ENCODE peak calls at places on chromosomes 2 and 18, in six cellular contexts. One of them, this sample, is unnamed.

GRCh38 chr18:12411456-12411855 is 3.7 kb downstream of the PRELID3A start:
- DNase-seq in cardiac muscle cell: no peak
- DNase-seq in uterus: no peak
- DNase-seq in upper lobe of right lung: no peak
- DNase-seq in breast epithelium: no peak
- DNase-seq in astrocyte of the spinal cord: no peak
- DNase-seq in this sample: no peak

GRCh38 chr2:197073701-197074433 is 147.4 kb upstream of the PGAP1 start:
- DNase-seq in cardiac muscle cell: no peak
- DNase-seq in astrocyte of the spinal cord: peak; percentile 80
- DNase-seq in uterus: no peak
- DNase-seq in upper lobe of right lung: no peak
- DNase-seq in breast epithelium: peak; percentile 20
- DNase-seq in this sample: no peak

GRCh38 chr2:63950414-63950813 is 68.8 kb downstream of the VPS54 start:
- DNase-seq in upper lobe of right lung: no peak
- DNase-seq in cardiac muscle cell: no peak
- DNase-seq in astrocyte of the spinal cord: no peak
- DNase-seq in uterus: no peak
- DNase-seq in breast epithelium: no peak
- DNase-seq in this sample: no peak

GRCh38 chr18:2932247-2933181 is 80.4 kb downstream of the LPIN2 start:
- DNase-seq in cardiac muscle cell: peak; percentile 78
- DNase-seq in uterus: peak; percentile 58
- DNase-seq in astrocyte of the spinal cord: peak; percentile 72
- DNase-seq in breast epithelium: no peak
- DNase-seq in upper lobe of right lung: no peak
- DNase-seq in this sample: no peak

GRCh38 chr2:47631840-47632398 is 151.0 kb upstream of the MSH6 start:
- DNase-seq in astrocyte of the spinal cord: peak; percentile 62
- DNase-seq in breast epithelium: peak; percentile 23
- DNase-seq in upper lobe of right lung: peak; percentile 73
- DNase-seq in cardiac muscle cell: no peak
- DNase-seq in uterus: no peak
- DNase-seq in this sample: peak; percentile 24

GRCh38 chr2:163884416-163884815 is 148.6 kb upstream of the FIGN start:
- DNase-seq in breast epithelium: no peak
- DNase-seq in cardiac muscle cell: no peak
- DNase-seq in uterus: no peak
- DNase-seq in upper lobe of right lung: no peak
- DNase-seq in astrocyte of the spinal cord: no peak
- DNase-seq in this sample: peak; percentile 52

GRCh38 chr2:217118559-217118958 is 258.7 kb upstream of the TNP1 start:
- DNase-seq in cardiac muscle cell: no peak
- DNase-seq in breast epithelium: no peak
- DNase-seq in upper lobe of right lung: no peak
- DNase-seq in astrocyte of the spinal cord: no peak
- DNase-seq in uterus: no peak
- DNase-seq in this sample: no peak

GRCh38 chr2:216904974-216905373 is 45.1 kb upstream of the TNP1 start:
- DNase-seq in breast epithelium: no peak
- DNase-seq in astrocyte of the spinal cord: no peak
- DNase-seq in uterus: no peak
- DNase-seq in cardiac muscle cell: no peak
- DNase-seq in upper lobe of right lung: no peak
- DNase-seq in this sample: no peak

GRCh38 chr18:12231040-12231882 is 22.9 kb upstream of the CIDEA start:
- DNase-seq in breast epithelium: no peak
- DNase-seq in cardiac muscle cell: no peak
- DNase-seq in uterus: no peak
- DNase-seq in upper lobe of right lung: no peak
- DNase-seq in astrocyte of the spinal cord: no peak
- DNase-seq in this sample: no peak

GRCh38 chr2:239519081-239519920 is 118.5 kb upstream of the HDAC4 start:
- DNase-seq in astrocyte of the spinal cord: no peak
- DNase-seq in uterus: no peak
- DNase-seq in cardiac muscle cell: no peak
- DNase-seq in upper lobe of right lung: no peak
- DNase-seq in breast epithelium: no peak
- DNase-seq in this sample: peak; percentile 46

GRCh38 chr2:75268112-75268511 is 68.8 kb upstream of the TACR1 start:
- DNase-seq in astrocyte of the spinal cord: no peak
- DNase-seq in upper lobe of right lung: no peak
- DNase-seq in uterus: no peak
- DNase-seq in cardiac muscle cell: no peak
- DNase-seq in breast epithelium: no peak
- DNase-seq in this sample: no peak

GRCh38 chr2:203690110-203691047 is 16.1 kb upstream of the CD28 start:
- DNase-seq in astrocyte of the spinal cord: no peak
- DNase-seq in uterus: no peak
- DNase-seq in breast epithelium: no peak
- DNase-seq in cardiac muscle cell: no peak
- DNase-seq in upper lobe of right lung: no peak
- DNase-seq in this sample: no peak

GRCh38 chr2:6955523-6956136 is 38.4 kb downstream of the RNF144A start:
- DNase-seq in astrocyte of the spinal cord: no peak
- DNase-seq in uterus: no peak
- DNase-seq in cardiac muscle cell: peak; percentile 32
- DNase-seq in breast epithelium: no peak
- DNase-seq in upper lobe of right lung: no peak
- DNase-seq in this sample: no peak

GRCh38 chr2:75076088-75076487 is 117.6 kb downstream of the POLE4 start:
- DNase-seq in upper lobe of right lung: no peak
- DNase-seq in uterus: no peak
- DNase-seq in astrocyte of the spinal cord: no peak
- DNase-seq in breast epithelium: no peak
- DNase-seq in cardiac muscle cell: no peak
- DNase-seq in this sample: no peak

GRCh38 chr2:72024451-72025175 is 123.0 kb downstream of the CYP26B1 start:
- DNase-seq in upper lobe of right lung: peak; percentile 32
- DNase-seq in cardiac muscle cell: no peak
- DNase-seq in uterus: no peak
- DNase-seq in astrocyte of the spinal cord: no peak
- DNase-seq in breast epithelium: no peak
- DNase-seq in this sample: no peak

GRCh38 chr18:54149078-54149697 is 75.3 kb downstream of the MBD2 start:
- DNase-seq in breast epithelium: no peak
- DNase-seq in uterus: peak; percentile 23
- DNase-seq in cardiac muscle cell: no peak
- DNase-seq in upper lobe of right lung: no peak
- DNase-seq in astrocyte of the spinal cord: peak; percentile 96
- DNase-seq in this sample: no peak
- H3K4me3 ChIP-seq in breast epithelium: no peak overlapping the region
- H3K4me3 ChIP-seq in uterus: no peak overlapping the region
- H3K4me3 ChIP-seq in cardiac muscle cell: no peak overlapping the region
- H3K4me3 ChIP-seq in upper lobe of right lung: no peak overlapping the region
- H3K4me3 ChIP-seq in astrocyte of the spinal cord: no peak overlapping the region
- H3K4me3 ChIP-seq in this sample: no peak overlapping the region

GRCh38 chr2:150449856-150450255 is 37.6 kb downstream of the RND3 start:
- DNase-seq in astrocyte of the spinal cord: no peak
- DNase-seq in uterus: no peak
- DNase-seq in breast epithelium: no peak
- DNase-seq in cardiac muscle cell: no peak
- DNase-seq in upper lobe of right lung: no peak
- DNase-seq in this sample: no peak
- TF ChIP-seq CTCF in astrocyte of the spinal cord: no peak
- TF ChIP-seq CTCF in uterus: no peak
- TF ChIP-seq CTCF in breast epithelium: no peak
- TF ChIP-seq CTCF in cardiac muscle cell: no peak
- TF ChIP-seq CTCF in upper lobe of right lung: no peak
- TF ChIP-seq CTCF in this sample: no peak

DNA sequence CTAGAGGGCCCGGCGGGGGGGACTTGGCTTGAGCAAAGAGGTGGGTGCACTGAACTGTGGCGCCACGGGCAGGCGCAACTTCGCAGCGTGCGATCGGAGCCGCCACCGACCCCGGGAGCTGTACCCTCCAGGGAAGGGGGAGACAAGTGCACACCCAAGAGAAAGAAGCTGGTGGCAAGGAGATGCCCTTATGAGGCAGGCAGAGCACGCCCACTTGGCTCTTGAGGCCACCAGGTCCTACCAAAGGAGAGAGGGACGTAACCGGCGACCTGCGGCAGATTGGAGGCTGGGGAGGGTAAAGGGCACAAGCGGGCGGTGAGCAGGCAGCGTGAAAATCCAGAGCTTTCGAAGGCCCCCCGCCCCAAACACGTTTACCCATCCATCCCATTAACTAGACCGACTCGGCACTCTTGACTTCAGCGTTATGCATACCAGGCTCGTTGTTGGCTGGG is 967 bp downstream of the DLX2 start:
- DNase-seq in upper lobe of right lung: no peak
- DNase-seq in breast epithelium: no peak
- DNase-seq in astrocyte of the spinal cord: no peak
- DNase-seq in uterus: no peak
- DNase-seq in cardiac muscle cell: no peak
- DNase-seq in this sample: no peak
- H3K4me3 ChIP-seq in upper lobe of right lung: peak overlapping the region; percentile 54
- H3K4me3 ChIP-seq in breast epithelium: peak overlapping the region; percentile 57
- H3K4me3 ChIP-seq in astrocyte of the spinal cord: peak overlapping the region; percentile 51
- H3K4me3 ChIP-seq in uterus: no peak overlapping the region
- H3K4me3 ChIP-seq in cardiac muscle cell: peak overlapping the region; percentile 37
- H3K4me3 ChIP-seq in this sample: peak overlapping the region; percentile 69

GRCh38 chr2:9525266-9525665 is 30.4 kb downstream of the ADAM17 start:
- DNase-seq in astrocyte of the spinal cord: no peak
- DNase-seq in breast epithelium: no peak
- DNase-seq in cardiac muscle cell: no peak
- DNase-seq in upper lobe of right lung: no peak
- DNase-seq in uterus: no peak
- DNase-seq in this sample: no peak
- TF ChIP-seq CTCF in astrocyte of the spinal cord: no peak
- TF ChIP-seq CTCF in breast epithelium: no peak
- TF ChIP-seq CTCF in cardiac muscle cell: no peak
- TF ChIP-seq CTCF in upper lobe of right lung: no peak
- TF ChIP-seq CTCF in uterus: no peak
- TF ChIP-seq CTCF in this sample: no peak

DNA sequence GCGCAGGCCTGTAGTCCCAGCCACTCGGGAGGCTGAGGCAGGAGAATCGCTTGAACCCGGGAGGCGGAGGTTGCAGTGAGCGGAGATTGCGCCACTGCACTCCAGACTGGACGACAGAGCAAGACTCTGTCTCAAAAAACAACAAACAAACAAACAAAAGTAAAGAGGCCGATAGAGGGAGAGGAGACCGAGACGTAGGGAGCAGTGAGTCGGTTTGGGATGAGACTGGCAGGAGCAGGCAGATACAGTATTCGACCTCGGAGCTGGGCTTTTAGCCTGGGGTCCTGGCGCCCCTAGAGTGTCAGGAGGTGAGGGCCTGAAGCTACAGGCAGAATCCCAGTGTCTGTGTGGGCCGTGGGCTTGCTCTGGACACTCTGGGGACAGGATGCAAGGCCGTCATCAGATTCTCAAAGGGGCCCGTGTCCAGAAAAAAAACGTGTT is 51.2 kb downstream of the SLC4A1AP start:
- DNase-seq in breast epithelium: no peak
- DNase-seq in cardiac muscle cell: no peak
- DNase-seq in uterus: no peak
- DNase-seq in upper lobe of right lung: no peak
- DNase-seq in astrocyte of the spinal cord: no peak
- DNase-seq in this sample: no peak
- H3K4me3 ChIP-seq in breast epithelium: peak overlapping the region; percentile 55
- H3K4me3 ChIP-seq in cardiac muscle cell: peak overlapping the region; percentile 16
- H3K4me3 ChIP-seq in uterus: peak overlapping the region; percentile 25
- H3K4me3 ChIP-seq in upper lobe of right lung: peak overlapping the region; percentile 46
- H3K4me3 ChIP-seq in astrocyte of the spinal cord: peak overlapping the region; percentile 29
- H3K4me3 ChIP-seq in this sample: peak overlapping the region; percentile 67

GRCh38 chr2:212173771-212174510 is 364.7 kb downstream of the ERBB4 start:
- DNase-seq in astrocyte of the spinal cord: no peak
- DNase-seq in uterus: no peak
- DNase-seq in upper lobe of right lung: no peak
- DNase-seq in breast epithelium: no peak
- DNase-seq in cardiac muscle cell: no peak
- DNase-seq in this sample: no peak

GRCh38 chr2:212181646-212182045 is 357.0 kb downstream of the ERBB4 start:
- DNase-seq in breast epithelium: no peak
- DNase-seq in upper lobe of right lung: no peak
- DNase-seq in cardiac muscle cell: no peak
- DNase-seq in astrocyte of the spinal cord: peak; percentile 12
- DNase-seq in uterus: no peak
- DNase-seq in this sample: no peak

GRCh38 chr2:212176151-212176550 is 362.5 kb downstream of the ERBB4 start:
- DNase-seq in cardiac muscle cell: peak; percentile 8
- DNase-seq in breast epithelium: no peak
- DNase-seq in astrocyte of the spinal cord: no peak
- DNase-seq in uterus: no peak
- DNase-seq in upper lobe of right lung: no peak
- DNase-seq in this sample: no peak

GRCh38 chr2:212180684-212181083 is 357.9 kb downstream of the ERBB4 start:
- DNase-seq in uterus: no peak
- DNase-seq in breast epithelium: no peak
- DNase-seq in astrocyte of the spinal cord: no peak
- DNase-seq in upper lobe of right lung: no peak
- DNase-seq in cardiac muscle cell: no peak
- DNase-seq in this sample: no peak

GRCh38 chr2:212177724-212178123 is 360.9 kb downstream of the ERBB4 start:
- DNase-seq in breast epithelium: no peak
- DNase-seq in astrocyte of the spinal cord: no peak
- DNase-seq in cardiac muscle cell: peak; percentile 8
- DNase-seq in uterus: no peak
- DNase-seq in upper lobe of right lung: no peak
- DNase-seq in this sample: no peak
- TF ChIP-seq CTCF in breast epithelium: no peak
- TF ChIP-seq CTCF in astrocyte of the spinal cord: no peak
- TF ChIP-seq CTCF in cardiac muscle cell: no peak
- TF ChIP-seq CTCF in uterus: no peak
- TF ChIP-seq CTCF in upper lobe of right lung: no peak
- TF ChIP-seq CTCF in this sample: no peak

GRCh38 chr2:44952806-44953685 is 11.5 kb downstream of the SIX3 start:
- DNase-seq in astrocyte of the spinal cord: no peak
- DNase-seq in uterus: no peak
- DNase-seq in cardiac muscle cell: no peak
- DNase-seq in upper lobe of right lung: no peak
- DNase-seq in breast epithelium: no peak
- DNase-seq in this sample: peak; percentile 37

GRCh38 chr2:44950646-44951045 is 9.1 kb downstream of the SIX3 start:
- DNase-seq in astrocyte of the spinal cord: no peak
- DNase-seq in breast epithelium: no peak
- DNase-seq in cardiac muscle cell: no peak
- DNase-seq in upper lobe of right lung: no peak
- DNase-seq in uterus: no peak
- DNase-seq in this sample: peak; percentile 16

GRCh38 chr2:44951124-44951523 is 9.6 kb downstream of the SIX3 start:
- DNase-seq in uterus: no peak
- DNase-seq in breast epithelium: no peak
- DNase-seq in astrocyte of the spinal cord: no peak
- DNase-seq in upper lobe of right lung: no peak
- DNase-seq in cardiac muscle cell: no peak
- DNase-seq in this sample: no peak

GRCh38 chr2:44952143-44952805 is 10.8 kb downstream of the SIX3 start:
- DNase-seq in cardiac muscle cell: peak; percentile 84
- DNase-seq in breast epithelium: no peak
- DNase-seq in upper lobe of right lung: no peak
- DNase-seq in uterus: no peak
- DNase-seq in astrocyte of the spinal cord: peak; percentile 53
- DNase-seq in this sample: peak; percentile 59

DNA sequence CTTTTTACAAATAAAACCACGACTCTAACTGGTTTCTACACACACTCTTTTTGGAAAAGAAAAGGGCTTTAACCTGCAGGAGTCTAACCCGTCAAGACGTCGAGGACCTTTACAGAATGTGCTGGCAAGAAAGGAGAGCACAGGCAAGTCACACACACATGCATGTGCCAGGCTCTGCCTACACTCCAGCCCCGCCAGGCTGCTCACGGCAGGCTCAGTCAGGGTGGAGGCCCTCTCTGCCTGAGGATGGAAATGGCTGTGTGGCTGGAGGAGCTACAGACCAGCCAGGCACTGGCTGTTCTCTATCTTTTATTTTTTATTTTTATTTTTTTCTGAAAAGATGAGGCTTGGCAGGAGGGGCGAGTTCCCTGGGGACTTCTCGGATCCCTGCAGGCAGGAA is 10.2 kb downstream of the SIX3 start:
- DNase-seq in breast epithelium: no peak
- DNase-seq in uterus: no peak
- DNase-seq in cardiac muscle cell: no peak
- DNase-seq in astrocyte of the spinal cord: no peak
- DNase-seq in upper lobe of right lung: no peak
- DNase-seq in this sample: no peak
- H3K4me3 ChIP-seq in breast epithelium: peak overlapping the region; percentile 39
- H3K4me3 ChIP-seq in uterus: no peak overlapping the region
- H3K4me3 ChIP-seq in cardiac muscle cell: peak overlapping the region; percentile 27
- H3K4me3 ChIP-seq in astrocyte of the spinal cord: peak overlapping the region; percentile 7
- H3K4me3 ChIP-seq in upper lobe of right lung: no peak overlapping the region
- H3K4me3 ChIP-seq in this sample: peak overlapping the region; percentile 53

This sample was measured in psoas muscle.